ENCODE peak calls at places on chromosomes 5 and 9, in five cellular contexts. W is progenitor cell of endocrine pancreas; S is midbrain; D is sciatic nerve; E is stimulated activated CD8-positive, alpha-beta memory T cell treated with anti-CD3 and anti-CD28 coated beads, Interleukin-4, amount 100 ng/mL, for 48 hours. K is an unnamed sample.

GRCh38 chr9:132199056-132199455 is 37.2 kb downstream of the NTNG2 start:
- DNase-seq in D (no peak), S (no peak), E (no peak), W (no peak), K (no peak)

GRCh38 chr5:15105799-15106393 is 234.3 kb upstream of the ANKH start:
- DNase-seq in W (peak; percentile 12), D (no peak), E (peak; percentile 53), S (peak; percentile 56), K (no peak)

GRCh38 chr9:16030513-16031185 is 477.8 kb downstream of the CCDC171 start:
- DNase-seq in E (peak; percentile 60), S (no peak), D (no peak), W (no peak), K (no peak)

GRCh38 chr9:75918154-75918553 is 27.7 kb downstream of the PCSK5 start:
- DNase-seq in S (no peak), W (no peak), E (peak; percentile 30), D (no peak), K (no peak)

GRCh38 chr5:71922584-71923106 is 184.6 kb upstream of the MAP1B start:
- DNase-seq in E (no peak), W (no peak), D (no peak), S (no peak), K (no peak)

GRCh38 chr9:123772967-123773366 is 157.0 kb downstream of the DENND1A start:
- DNase-seq in E (no peak), W (no peak), S (no peak), D (no peak), K (no peak)

GRCh38 chr9:73079326-73079725 is 72.3 kb upstream of the ANXA1 start:
- DNase-seq in S (no peak), D (no peak), W (no peak), E (no peak), K (no peak)

GRCh38 chr9:112097712-112098688 is 77.1 kb downstream of the SUSD1 start:
- DNase-seq in W (peak; percentile 58), D (peak; percentile 69), E (peak; percentile 75), S (peak; percentile 43), K (no peak)

GRCh38 chr9:17578911-17579793 is at the start of gene SH3GL2:
- DNase-seq in S (peak; percentile 64), W (peak; percentile 67), D (no peak), E (peak; percentile 28), K (peak; percentile 47)

K was measured in RWPE2.